ENCODE peak calls at places on chromosomes 16 and 17, in four cellular contexts. F is colonic mucosa, S is DND-41, I is aorta. H is an unnamed sample.

GRCh38 chr16:74448990-74449389 is 27.7 kb upstream of the CLEC18B start:
- DNase-seq in F (peak; percentile 75), S (no peak), I (no peak), H (no peak)

GRCh38 chr16:2514333-2515179 is 804 bp downstream of the ATP6V0C start:
- DNase-seq in F (no peak), S (peak; percentile 32), I (peak; percentile 78), H (no peak)

GRCh38 chr17:70329751-70330150 is 160.4 kb downstream of the KCNJ2 start:
- DNase-seq in F (no peak), S (no peak), I (no peak), H (no peak)

GRCh38 chr17:35236821-35237220 is 6.1 kb upstream of the SLFN5 start:
- DNase-seq in F (no peak), S (no peak), I (no peak), H (no peak)

GRCh38 chr17:61495161-61495857 is 43.1 kb downstream of the TBX4 start:
- DNase-seq in F (no peak), S (no peak), I (no peak), H (no peak)

GRCh38 chr17:57862990-57863667 is 13.3 kb upstream of the MRPS23 start:
- DNase-seq in F (no peak), S (no peak), I (peak; percentile 71), H (no peak)

GRCh38 chr17:77958716-77959215 is 263 bp downstream of the TNRC6C start:
- DNase-seq in F (no peak), S (no peak), I (peak; percentile 81), H (no peak)

GRCh38 chr16:87252269-87252970 is 64.8 kb downstream of the C16orf95 start:
- DNase-seq in F (no peak), S (no peak), I (peak; percentile 54), H (no peak)

GRCh38 chr17:73182616-73183310 is 10.1 kb upstream of the COG1 start:
- DNase-seq in F (no peak), S (no peak), I (no peak), H (no peak)

GRCh38 chr17:63578027-63578768 is 22.5 kb upstream of the TACO1 start:
- DNase-seq in F (no peak), S (no peak), I (no peak), H (no peak)

GRCh38 chr17:67532326-67532871 is 155.3 kb downstream of the PITPNC1 start:
- DNase-seq in F (no peak), S (no peak), I (no peak), H (no peak)

GRCh38 chr17:71905632-71906031 is 215.2 kb upstream of the SOX9 start:
- DNase-seq in F (no peak), S (no peak), I (no peak), H (no peak)

GRCh38 chr16:2194852-2195315 is 1.5 kb downstream of the CASKIN1 start:
- DNase-seq in F (peak; percentile 59), S (peak; percentile 46), I (no peak), H (peak; percentile 70)

GRCh38 chr17:67818110-67819002 is 6.9 kb upstream of the BPTF start:
- DNase-seq in F (no peak), S (no peak), I (no peak), H (no peak)

GRCh38 chr17:62892870-62893338 is 73.1 kb upstream of the TANC2 start:
- DNase-seq in F (peak; percentile 36), S (no peak), I (no peak), H (no peak)

GRCh38 chr17:14755002-14755401 is 454.1 kb downstream of the HS3ST3B1 start:
- DNase-seq in F (no peak), S (no peak), I (no peak), H (no peak)

GRCh38 chr16:84357191-84357651 is 11.1 kb upstream of the ATP2C2 start:
- DNase-seq in F (no peak), S (peak; percentile 6), I (no peak), H (no peak)

GRCh38 chr17:64118452-64118979 is 11.4 kb downstream of the ERN1 start:
- DNase-seq in F (peak; percentile 36), S (no peak), I (no peak), H (no peak)

GRCh38 chr17:37399404-37399803 is 7.2 kb downstream of the ACACA start:
- DNase-seq in F (no peak), S (no peak), I (no peak), H (no peak)

GRCh38 chr16:80437707-80438106 is 103.1 kb upstream of the DYNLRB2 start:
- DNase-seq in F (no peak), S (no peak), I (no peak), H (no peak)

GRCh38 chr16:67161595-67162058 is 1.9 kb downstream of the FBXL8 start:
- DNase-seq in F (peak; percentile 28), S (no peak), I (no peak), H (no peak)

GRCh38 chr16:80346160-80346632 is 194.6 kb upstream of the DYNLRB2 start:
- DNase-seq in F (no peak), S (no peak), I (no peak), H (no peak)

GRCh38 chr16:59611556-59611955 is 877.4 kb upstream of the GOT2 start:
- DNase-seq in F (no peak), S (no peak), I (no peak), H (no peak)

GRCh38 chr16:12558641-12559040 is 245.0 kb downstream of the CPPED1 start:
- DNase-seq in F (no peak), S (no peak), I (no peak), H (no peak)

GRCh38 chr16:67734731-67735201 is 15.7 kb upstream of the GFOD2 start:
- DNase-seq in F (no peak), S (no peak), I (peak; percentile 58), H (no peak)

GRCh38 chr16:87958632-87959031 is 7.4 kb downstream of the BANP start:
- DNase-seq in F (no peak), S (no peak), I (no peak), H (no peak)

GRCh38 chr16:63080736-63081135 is 1044.5 kb upstream of the CDH8 start:
- DNase-seq in F (no peak), S (no peak), I (no peak), H (no peak)
- H3K9me3 ChIP-seq in F (no peaks in the 10 kb centered on the region), S (no peaks in the 10 kb centered on the region), I (no peaks in the 10 kb centered on the region), H (no peaks in the 10 kb centered on the region)

GRCh38 chr16:10332775-10333174 is 53.1 kb upstream of the ATF7IP2 start:
- DNase-seq in F (no peak), S (no peak), I (no peak), H (no peak)
- H3K4me1 ChIP-seq in F (no peaks in the 10 kb centered on the region), S (peaks cover 31% of the 10 kb centered on the region), I (no peaks in the 10 kb centered on the region), H (peaks cover 28% of the 10 kb centered on the region)

GRCh38 chr17:60386475-60387058 is 5.4 kb downstream of the USP32 start:
- DNase-seq in F (no peak), S (no peak), I (no peak), H (no peak)

GRCh38 chr17:60390223-60390622 is 1.7 kb downstream of the USP32 start:
- DNase-seq in F (no peak), S (no peak), I (no peak), H (no peak)

GRCh38 chr17:60386137-60386395 is 5.9 kb downstream of the USP32 start:
- DNase-seq in F (no peak), S (no peak), I (no peak), H (no peak)

GRCh38 chr17:60388742-60389141 is 3.2 kb downstream of the USP32 start:
- DNase-seq in F (no peak), S (no peak), I (no peak), H (no peak)

DNA sequence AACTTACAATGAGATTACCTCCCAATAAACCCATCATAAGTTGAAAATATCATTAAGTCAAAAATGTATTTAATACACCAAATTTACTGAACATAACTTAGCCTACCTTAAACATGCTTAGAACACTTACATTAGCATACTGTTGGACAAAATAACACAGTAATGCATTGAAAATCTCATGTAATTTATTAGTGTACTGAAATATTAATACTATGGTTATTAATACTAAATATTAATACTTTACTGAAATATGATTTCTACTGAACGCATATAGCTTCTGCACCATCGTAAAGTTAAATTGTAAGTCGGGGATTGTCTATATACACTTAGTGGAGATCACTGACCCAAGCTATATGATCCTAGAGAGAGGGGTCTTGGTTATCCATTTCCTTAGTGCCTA is 4.3 kb downstream of the USP32 start:
- DNase-seq in F (no peak), S (no peak), I (no peak), H (no peak)
- H3K4me3 ChIP-seq in F (no peak overlapping the region), S (no peak overlapping the region), I (no peak overlapping the region), H (no peak overlapping the region)

DNA sequence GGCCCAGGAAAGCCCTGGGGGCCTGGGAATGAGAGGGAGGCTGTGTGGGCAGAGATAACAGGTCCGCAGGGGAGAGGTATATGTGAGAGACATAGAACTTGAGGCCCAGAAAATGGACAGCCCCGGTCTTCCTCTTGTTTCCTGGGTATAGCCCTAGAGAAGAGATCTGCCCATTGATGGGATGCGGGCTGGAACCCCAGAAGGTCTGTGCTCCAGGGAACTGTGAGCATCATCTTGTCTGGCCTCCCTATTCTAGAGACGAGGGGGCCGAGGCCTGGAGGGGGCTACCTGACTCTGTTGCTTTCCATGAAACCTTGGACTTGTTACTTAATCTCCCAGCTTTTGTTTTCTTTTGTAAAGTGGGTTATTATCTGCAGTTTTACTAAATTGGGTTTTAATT is 53.9 kb downstream of the NKD1 start:
- DNase-seq in F (no peak), S (no peak), I (peak; percentile 55), H (no peak)
- H3K9me3 ChIP-seq in F (no peaks in the 10 kb centered on the region), S (no peaks in the 10 kb centered on the region), I (no peaks in the 10 kb centered on the region), H (no peaks in the 10 kb centered on the region)

DNA sequence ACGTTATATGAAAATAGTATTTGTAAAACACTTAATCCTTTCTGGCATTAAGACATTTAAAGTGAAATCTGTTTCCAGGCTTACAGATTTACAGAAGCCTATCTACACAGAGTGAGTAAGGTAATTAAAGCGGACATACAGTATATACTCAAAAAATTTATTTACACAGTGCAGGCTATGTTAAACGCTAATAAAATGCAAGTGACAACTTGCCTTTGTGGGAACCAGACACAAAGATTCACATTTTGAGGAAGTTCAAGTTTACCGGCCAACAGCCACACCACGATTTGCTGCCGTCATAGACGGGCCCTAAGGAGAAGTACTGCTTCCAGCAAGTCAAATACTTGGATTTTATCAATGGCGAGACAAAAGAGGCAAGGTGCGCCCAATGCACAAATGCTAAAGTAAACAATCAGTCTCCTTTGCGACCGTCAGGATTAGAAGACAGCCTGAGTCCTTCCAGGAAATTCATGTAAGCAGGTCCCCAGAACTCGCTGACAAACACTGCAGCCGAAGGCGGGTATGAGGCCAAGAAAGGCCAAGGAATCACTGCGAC is 799 bp downstream of the VPS35 start:
- DNase-seq in F (peak; percentile 53), S (no peak), I (no peak), H (no peak)
- H3K4me1 ChIP-seq in F (peaks cover 21% of the 10 kb centered on the region), S (peaks cover 48% of the 10 kb centered on the region), I (no peaks in the 10 kb centered on the region), H (peaks cover 32% of the 10 kb centered on the region)

GRCh38 chr17:79248843-79249242 is 174.2 kb downstream of the ENGASE start:
- DNase-seq in F (no peak), S (no peak), I (no peak), H (no peak)
- H3K4me3 ChIP-seq in F (no peak overlapping the region), S (no peak overlapping the region), I (no peak overlapping the region), H (no peak overlapping the region)

H was measured in CD8-positive, alpha-beta T cell.